ENCODE peak calls at places on chromosomes 11 and 22, in eight cellular contexts. V is GM23248, Z is neuronal stem cell, T is A549, W is amniotic stem cell, O is hypothalamus, N is RPMI8226, Y is breast epithelium. U is an unnamed sample.

GRCh38 chr22:24190159-24190540 is 8.9 kb downstream of the SUSD2 start:
- DNase-seq in V (no peak), Z (no peak), T (no peak), W (no peak), O (no peak), N (no peak), Y (no peak), U (no peak)

GRCh38 chr11:12237381-12237784 is 127.0 kb downstream of the MICAL2 start:
- DNase-seq in V (no peak), Z (no peak), T (no peak), W (no peak), O (no peak), N (no peak), Y (no peak), U (no peak)

GRCh38 chr22:37213218-37213855 is 1.1 kb upstream of the SSTR3 start:
- DNase-seq in V (no peak), Z (no peak), T (no peak), W (no peak), O (no peak), N (no peak), Y (no peak), U (no peak)

GRCh38 chr11:38791346-38791961 is 2193.4 kb upstream of the RAG2 start:
- DNase-seq in V (peak; percentile 79), Z (peak; percentile 56), T (peak; percentile 22), W (peak; percentile 83), O (peak; percentile 34), N (peak; percentile 71), Y (no peak), U (peak; percentile 32)

GRCh38 chr11:62727833-62728721 is at the start of gene TTC9C:
- DNase-seq in V (peak; percentile 99), Z (peak; percentile 98), T (peak; percentile 94), W (peak; percentile 97), O (peak; percentile 91), N (peak; percentile 98), Y (peak; percentile 86), U (peak; percentile 97)

GRCh38 chr11:19080579-19080993 is 20.1 kb upstream of the MRGPRX2 start:
- DNase-seq in V (peak; percentile 76), Z (no peak), T (no peak), W (no peak), O (no peak), N (no peak), Y (no peak), U (no peak)

GRCh38 chr11:110645253-110645652 is 67.0 kb downstream of the ARHGAP20 start:
- DNase-seq in V (no peak), Z (no peak), T (no peak), W (no peak), O (no peak), N (no peak), Y (no peak), U (no peak)

GRCh38 chr11:118106789-118107335 is 20.1 kb upstream of the SMIM35 start:
- DNase-seq in V (peak; percentile 41), Z (no peak), T (no peak), W (no peak), O (no peak), N (no peak), Y (no peak), U (no peak)

GRCh38 chr22:30876221-30876751 is 92.3 kb downstream of the MORC2 start:
- DNase-seq in V (no peak), Z (no peak), T (no peak), W (no peak), O (no peak), N (no peak), Y (peak; percentile 34), U (no peak)

GRCh38 chr11:105005451-105005845 is 17.5 kb downstream of the CASP5 start:
- DNase-seq in V (no peak), Z (no peak), T (no peak), W (no peak), O (no peak), N (no peak), Y (no peak), U (no peak)

GRCh38 chr11:28529540-28530410 is 421.6 kb downstream of the METTL15 start:
- DNase-seq in V (peak; percentile 71), Z (peak; percentile 24), T (no peak), W (peak; percentile 3), O (no peak), N (peak; percentile 38), Y (no peak), U (no peak)

U was measured in LNCaP clone FGC.